ENCODE peak calls at places on chromosomes 1 and 21, in seven cellular contexts. One of them, this sample, is unnamed.

GRCh38 chr1:119653135-119653838 is 5.2 kb upstream of the ZNF697 start:
- DNase-seq in GM23248: no peak
- DNase-seq in heart right ventricle: no peak
- DNase-seq in RWPE1: no peak
- DNase-seq in fibroblast of lung: no peak
- DNase-seq in pancreas: no peak
- DNase-seq in AG04450: no peak
- DNase-seq in this sample: no peak

GRCh38 chr1:48055854-48056253 is 58.7 kb upstream of the TRABD2B start:
- DNase-seq in GM23248: no peak
- DNase-seq in heart right ventricle: no peak
- DNase-seq in RWPE1: no peak
- DNase-seq in fibroblast of lung: no peak
- DNase-seq in pancreas: no peak
- DNase-seq in AG04450: no peak
- DNase-seq in this sample: no peak

GRCh38 chr1:52574594-52574993 is 21.7 kb upstream of the TUT4 start:
- DNase-seq in GM23248: peak
- DNase-seq in heart right ventricle: no peak
- DNase-seq in RWPE1: peak
- DNase-seq in fibroblast of lung: peak
- DNase-seq in pancreas: no peak
- DNase-seq in AG04450: peak
- DNase-seq in this sample: peak

GRCh38 chr1:69090752-69091151 is 477.0 kb upstream of the LRRC7 start:
- DNase-seq in GM23248: no peak
- DNase-seq in heart right ventricle: no peak
- DNase-seq in RWPE1: no peak
- DNase-seq in fibroblast of lung: no peak
- DNase-seq in pancreas: no peak
- DNase-seq in AG04450: no peak
- DNase-seq in this sample: no peak

GRCh38 chr1:26078286-26079177 is 11.1 kb upstream of the TRIM63 start:
- DNase-seq in GM23248: no peak
- DNase-seq in heart right ventricle: no peak
- DNase-seq in RWPE1: no peak
- DNase-seq in fibroblast of lung: no peak
- DNase-seq in pancreas: no peak
- DNase-seq in AG04450: no peak
- DNase-seq in this sample: no peak

GRCh38 chr1:98005326-98006010 is 84.6 kb upstream of the DPYD start:
- DNase-seq in GM23248: peak
- DNase-seq in heart right ventricle: no peak
- DNase-seq in RWPE1: no peak
- DNase-seq in fibroblast of lung: peak
- DNase-seq in pancreas: no peak
- DNase-seq in AG04450: no peak
- DNase-seq in this sample: no peak

GRCh38 chr1:99681583-99681982 is 35.7 kb downstream of the PALMD start:
- DNase-seq in GM23248: no peak
- DNase-seq in heart right ventricle: peak
- DNase-seq in RWPE1: no peak
- DNase-seq in fibroblast of lung: no peak
- DNase-seq in pancreas: no peak
- DNase-seq in AG04450: no peak
- DNase-seq in this sample: no peak

GRCh38 chr1:211236633-211237321 is 22.4 kb upstream of the RCOR3 start:
- DNase-seq in GM23248: peak
- DNase-seq in heart right ventricle: no peak
- DNase-seq in RWPE1: no peak
- DNase-seq in fibroblast of lung: peak
- DNase-seq in pancreas: no peak
- DNase-seq in AG04450: no peak
- DNase-seq in this sample: no peak

GRCh38 chr21:35045539-35046222 is 3.4 kb downstream of the RUNX1 start:
- DNase-seq in GM23248: no peak
- DNase-seq in heart right ventricle: no peak
- DNase-seq in RWPE1: no peak
- DNase-seq in fibroblast of lung: no peak
- DNase-seq in pancreas: no peak
- DNase-seq in AG04450: no peak
- DNase-seq in this sample: no peak

GRCh38 chr1:22320703-22321344 is 130.8 kb upstream of the ZBTB40 start:
- DNase-seq in GM23248: no peak
- DNase-seq in heart right ventricle: no peak
- DNase-seq in RWPE1: no peak
- DNase-seq in fibroblast of lung: no peak
- DNase-seq in pancreas: no peak
- DNase-seq in AG04450: no peak
- DNase-seq in this sample: no peak

GRCh38 chr1:41811051-41811795 is 107.5 kb downstream of the HIVEP3 start:
- DNase-seq in GM23248: peak
- DNase-seq in heart right ventricle: no peak
- DNase-seq in RWPE1: no peak
- DNase-seq in fibroblast of lung: peak
- DNase-seq in pancreas: no peak
- DNase-seq in AG04450: no peak
- DNase-seq in this sample: no peak

GRCh38 chr1:155078496-155079209 is at the start of gene EFNA3:
- DNase-seq in GM23248: peak
- DNase-seq in heart right ventricle: peak
- DNase-seq in RWPE1: peak
- DNase-seq in fibroblast of lung: peak
- DNase-seq in pancreas: peak
- DNase-seq in AG04450: no peak
- DNase-seq in this sample: no peak

GRCh38 chr1:155254228-155254713 is 1.0 kb downstream of the ENTREP3 start:
- DNase-seq in GM23248: no peak
- DNase-seq in heart right ventricle: no peak
- DNase-seq in RWPE1: no peak
- DNase-seq in fibroblast of lung: no peak
- DNase-seq in pancreas: no peak
- DNase-seq in AG04450: no peak
- DNase-seq in this sample: no peak

GRCh38 chr1:86137458-86137857 is 19.1 kb downstream of the COL24A1 start:
- DNase-seq in GM23248: peak
- DNase-seq in heart right ventricle: no peak
- DNase-seq in RWPE1: no peak
- DNase-seq in fibroblast of lung: peak
- DNase-seq in pancreas: no peak
- DNase-seq in AG04450: peak
- DNase-seq in this sample: peak

GRCh38 chr1:154975409-154976205 is 1.1 kb downstream of the CKS1B start:
- DNase-seq in GM23248: peak
- DNase-seq in heart right ventricle: peak
- DNase-seq in RWPE1: no peak
- DNase-seq in fibroblast of lung: peak
- DNase-seq in pancreas: peak
- DNase-seq in AG04450: no peak
- DNase-seq in this sample: no peak

GRCh38 chr1:41740630-41741239 is 178.0 kb downstream of the HIVEP3 start:
- DNase-seq in GM23248: no peak
- DNase-seq in heart right ventricle: no peak
- DNase-seq in RWPE1: no peak
- DNase-seq in fibroblast of lung: no peak
- DNase-seq in pancreas: no peak
- DNase-seq in AG04450: no peak
- DNase-seq in this sample: no peak

GRCh38 chr1:160548183-160548582 is 25.1 kb upstream of the SLAMF6 start:
- DNase-seq in GM23248: no peak
- DNase-seq in heart right ventricle: no peak
- DNase-seq in RWPE1: no peak
- DNase-seq in fibroblast of lung: no peak
- DNase-seq in pancreas: no peak
- DNase-seq in AG04450: no peak
- DNase-seq in this sample: no peak

GRCh38 chr21:36640260-36641244 is 58.4 kb upstream of the SIM2 start:
- DNase-seq in GM23248: no peak
- DNase-seq in heart right ventricle: no peak
- DNase-seq in RWPE1: no peak
- DNase-seq in fibroblast of lung: peak
- DNase-seq in pancreas: no peak
- DNase-seq in AG04450: no peak
- DNase-seq in this sample: no peak

GRCh38 chr1:178953034-178953433 is 72.7 kb upstream of the FAM20B start:
- DNase-seq in GM23248: no peak
- DNase-seq in heart right ventricle: peak
- DNase-seq in RWPE1: no peak
- DNase-seq in fibroblast of lung: no peak
- DNase-seq in pancreas: no peak
- DNase-seq in AG04450: no peak
- DNase-seq in this sample: no peak

GRCh38 chr1:237043846-237044636 is 2.1 kb downstream of the RYR2 start:
- DNase-seq in GM23248: no peak
- DNase-seq in heart right ventricle: peak
- DNase-seq in RWPE1: no peak
- DNase-seq in fibroblast of lung: no peak
- DNase-seq in pancreas: no peak
- DNase-seq in AG04450: no peak
- DNase-seq in this sample: no peak

GRCh38 chr1:219587817-219588561 is 24.9 kb downstream of the ZC3H11B start:
- DNase-seq in GM23248: peak
- DNase-seq in heart right ventricle: no peak
- DNase-seq in RWPE1: no peak
- DNase-seq in fibroblast of lung: peak
- DNase-seq in pancreas: no peak
- DNase-seq in AG04450: peak
- DNase-seq in this sample: no peak

GRCh38 chr1:225911207-225912130 is 12.6 kb downstream of the PYCR2 start:
- DNase-seq in GM23248: peak
- DNase-seq in heart right ventricle: peak
- DNase-seq in RWPE1: no peak
- DNase-seq in fibroblast of lung: peak
- DNase-seq in pancreas: peak
- DNase-seq in AG04450: no peak
- DNase-seq in this sample: no peak

GRCh38 chr1:246573481-246573880 is 7.2 kb downstream of the CNST start:
- DNase-seq in GM23248: no peak
- DNase-seq in heart right ventricle: no peak
- DNase-seq in RWPE1: no peak
- DNase-seq in fibroblast of lung: no peak
- DNase-seq in pancreas: no peak
- DNase-seq in AG04450: no peak
- DNase-seq in this sample: no peak

GRCh38 chr1:210123924-210124589 is 108.5 kb upstream of the SERTAD4 start:
- DNase-seq in GM23248: peak
- DNase-seq in heart right ventricle: no peak
- DNase-seq in RWPE1: peak
- DNase-seq in fibroblast of lung: peak
- DNase-seq in pancreas: no peak
- DNase-seq in AG04450: peak
- DNase-seq in this sample: no peak

GRCh38 chr1:210123383-210123782 is 109.2 kb upstream of the SERTAD4 start:
- DNase-seq in GM23248: no peak
- DNase-seq in heart right ventricle: no peak
- DNase-seq in RWPE1: no peak
- DNase-seq in fibroblast of lung: no peak
- DNase-seq in pancreas: no peak
- DNase-seq in AG04450: no peak
- DNase-seq in this sample: no peak

GRCh38 chr1:210129759-210130158 is 102.8 kb upstream of the SERTAD4 start:
- DNase-seq in GM23248: no peak
- DNase-seq in heart right ventricle: no peak
- DNase-seq in RWPE1: no peak
- DNase-seq in fibroblast of lung: no peak
- DNase-seq in pancreas: no peak
- DNase-seq in AG04450: no peak
- DNase-seq in this sample: no peak

GRCh38 chr1:210129092-210129491 is 103.5 kb upstream of the SERTAD4 start:
- DNase-seq in GM23248: no peak
- DNase-seq in heart right ventricle: no peak
- DNase-seq in RWPE1: no peak
- DNase-seq in fibroblast of lung: no peak
- DNase-seq in pancreas: no peak
- DNase-seq in AG04450: no peak
- DNase-seq in this sample: no peak

GRCh38 chr1:210125143-210125542 is 107.5 kb upstream of the SERTAD4 start:
- DNase-seq in GM23248: peak
- DNase-seq in heart right ventricle: no peak
- DNase-seq in RWPE1: no peak
- DNase-seq in fibroblast of lung: no peak
- DNase-seq in pancreas: no peak
- DNase-seq in AG04450: no peak
- DNase-seq in this sample: no peak
- H3K27ac ChIP-seq in GM23248: no peak
- H3K27ac ChIP-seq in heart right ventricle: no peak
- H3K27ac ChIP-seq in RWPE1: no peak
- H3K27ac ChIP-seq in fibroblast of lung: no peak
- H3K27ac ChIP-seq in pancreas: no peak
- H3K27ac ChIP-seq in AG04450: no peak
- H3K27ac ChIP-seq in this sample: no peak

GRCh38 chr1:76237201-76237600 is 162.7 kb downstream of the ST6GALNAC3 start:
- DNase-seq in GM23248: no peak
- DNase-seq in heart right ventricle: no peak
- DNase-seq in RWPE1: no peak
- DNase-seq in fibroblast of lung: no peak
- DNase-seq in pancreas: no peak
- DNase-seq in AG04450: no peak
- DNase-seq in this sample: no peak
- H3K27ac ChIP-seq in GM23248: no peak
- H3K27ac ChIP-seq in heart right ventricle: no peak
- H3K27ac ChIP-seq in RWPE1: no peak
- H3K27ac ChIP-seq in fibroblast of lung: no peak
- H3K27ac ChIP-seq in pancreas: no peak
- H3K27ac ChIP-seq in AG04450: no peak
- H3K27ac ChIP-seq in this sample: no peak

GRCh38 chr1:230869499-230869898 is 1.2 kb upstream of the C1orf198 start:
- DNase-seq in GM23248: peak
- DNase-seq in heart right ventricle: no peak
- DNase-seq in RWPE1: no peak
- DNase-seq in fibroblast of lung: peak
- DNase-seq in pancreas: no peak
- DNase-seq in AG04450: no peak
- DNase-seq in this sample: no peak
- H3K27ac ChIP-seq in GM23248: peak
- H3K27ac ChIP-seq in heart right ventricle: no peak
- H3K27ac ChIP-seq in RWPE1: no peak
- H3K27ac ChIP-seq in fibroblast of lung: peak
- H3K27ac ChIP-seq in pancreas: no peak
- H3K27ac ChIP-seq in AG04450: peak
- H3K27ac ChIP-seq in this sample: no peak

DNA sequence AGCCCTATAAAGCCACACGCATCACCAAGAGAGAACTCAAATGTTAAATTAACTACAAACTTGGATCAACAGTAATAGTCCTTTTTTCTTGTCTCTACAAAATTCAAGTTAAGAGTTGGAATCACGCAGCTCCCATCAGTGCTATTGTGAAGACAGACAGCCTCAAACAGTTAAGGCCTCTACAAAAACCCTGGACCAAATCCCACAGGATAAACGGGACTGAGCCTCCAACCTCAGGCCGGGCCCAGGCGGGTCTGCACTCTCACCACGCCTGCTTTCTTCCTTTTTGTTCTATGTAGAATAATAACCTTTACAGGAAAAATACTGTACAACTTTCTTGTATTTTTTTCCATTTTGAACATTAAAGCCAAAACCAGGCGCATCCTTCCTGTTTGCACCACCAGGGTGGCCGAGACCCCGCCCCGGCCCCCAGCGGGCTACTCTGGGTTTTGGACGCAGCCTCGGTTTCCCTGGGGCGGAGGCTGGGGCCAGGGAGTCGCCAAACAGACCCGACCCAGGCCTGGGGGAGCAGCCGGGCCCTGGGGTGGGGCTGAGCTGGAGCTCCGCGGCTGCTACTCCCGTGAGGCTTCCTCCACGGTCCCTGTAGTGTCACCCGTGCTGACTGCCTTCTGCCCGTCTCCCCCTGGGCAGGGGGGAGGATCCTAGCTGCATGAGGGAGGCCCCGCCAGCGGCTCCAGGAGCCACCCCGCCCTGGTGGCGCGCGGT is 158.4 kb downstream of the CASZ1 start:
- DNase-seq in GM23248: no peak
- DNase-seq in heart right ventricle: no peak
- DNase-seq in RWPE1: no peak
- DNase-seq in fibroblast of lung: no peak
- DNase-seq in pancreas: no peak
- DNase-seq in AG04450: no peak
- DNase-seq in this sample: no peak
- H3K27ac ChIP-seq in GM23248: no peak
- H3K27ac ChIP-seq in heart right ventricle: no peak
- H3K27ac ChIP-seq in RWPE1: peak
- H3K27ac ChIP-seq in fibroblast of lung: no peak
- H3K27ac ChIP-seq in pancreas: no peak
- H3K27ac ChIP-seq in AG04450: no peak
- H3K27ac ChIP-seq in this sample: peak